ENCODE peak calls at places on chromosomes 16 and 17, in four cellular contexts. Y is H1, P is HepG2, G is K562. L is an unnamed sample.

GRCh38 chr16:20355114-20355782 is 2.7 kb upstream of the UMOD start:
- DNase-seq in Y (no peak), P (no peak), G (no peak), L (no peak)

GRCh38 chr17:74524751-74525725 is 6.2 kb downstream of the CD300LB start:
- DNase-seq in Y (no peak), P (no peak), G (no peak), L (no peak)

GRCh38 chr17:68455756-68456528 is 1.4 kb downstream of the WIPI1 start:
- DNase-seq in Y (no peak), P (peak; percentile 89), G (no peak), L (no peak)

GRCh38 chr17:39740357-39741111 is 2.8 kb downstream of the GRB7 start:
- DNase-seq in Y (peak; percentile 92), P (peak; percentile 90), G (peak; percentile 68), L (peak; percentile 43)

GRCh38 chr16:11497851-11498289 is 88.8 kb downstream of the LITAF start:
- DNase-seq in Y (no peak), P (peak; percentile 75), G (no peak), L (peak; percentile 92)

GRCh38 chr17:64706224-64707076 is 44.3 kb upstream of the SMURF2 start:
- DNase-seq in Y (no peak), P (peak; percentile 46), G (no peak), L (peak; percentile 66)

GRCh38 chr17:70139449-70139993 is 29.8 kb upstream of the KCNJ2 start:
- DNase-seq in Y (no peak), P (no peak), G (no peak), L (no peak)

GRCh38 chr17:31373150-31374082 is 18.1 kb upstream of the RAB11FIP4 start:
- DNase-seq in Y (no peak), P (peak; percentile 42), G (peak; percentile 49), L (peak; percentile 8)

GRCh38 chr16:76360384-76360783 is 83.2 kb downstream of the CNTNAP4 start:
- DNase-seq in Y (no peak), P (no peak), G (no peak), L (no peak)

GRCh38 chr17:45666046-45666600 is 118.0 kb upstream of the CRHR1 start:
- DNase-seq in Y (no peak), P (no peak), G (no peak), L (no peak)

GRCh38 chr17:37146578-37147119 is 197.9 kb downstream of the AATF start:
- DNase-seq in Y (no peak), P (no peak), G (no peak), L (no peak)

GRCh38 chr17:37148171-37148570 is 199.4 kb downstream of the AATF start:
- DNase-seq in Y (no peak), P (no peak), G (no peak), L (no peak)

GRCh38 chr17:37142294-37142944 is 193.7 kb downstream of the AATF start:
- DNase-seq in Y (no peak), P (no peak), G (no peak), L (no peak)

GRCh38 chr17:37147301-37147812 is 198.6 kb downstream of the AATF start:
- DNase-seq in Y (no peak), P (peak; percentile 93), G (no peak), L (no peak)
- TF ChIP-seq FOSL1 in Y (no peak), P (peak; percentile 30), G (no peak), L (no peak)

GRCh38 chr17:9844153-9844552 is 18.4 kb downstream of the GLP2R start:
- DNase-seq in Y (no peak), P (no peak), G (no peak), L (no peak)
- TF ChIP-seq FOSL1 in Y (no peak), P (no peak), G (no peak), L (no peak)

DNA sequence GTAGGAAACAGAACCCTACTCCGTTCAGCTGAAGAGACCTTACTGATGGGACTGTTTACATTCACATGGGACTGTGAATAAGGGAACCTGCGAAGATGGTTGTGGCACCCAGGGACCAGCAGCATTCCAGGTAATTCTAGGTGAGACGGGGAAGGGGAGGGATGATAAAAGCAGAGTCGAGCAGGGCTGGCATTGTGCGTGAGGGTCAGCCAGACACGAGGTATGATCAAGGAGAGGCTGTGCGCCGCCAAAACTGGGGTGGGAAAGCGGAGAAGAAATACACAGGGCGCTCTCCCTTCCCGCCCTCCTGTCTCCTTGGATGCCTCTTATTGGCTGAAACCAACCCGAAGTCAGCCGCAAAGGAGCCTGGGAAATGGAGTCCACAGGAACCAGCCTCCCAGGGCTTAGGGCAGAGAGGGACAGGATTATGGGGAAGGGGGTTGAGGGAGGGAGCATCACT is 38.4 kb upstream of the CSNK2A2 start:
- DNase-seq in Y (peak; percentile 73), P (peak; percentile 58), G (peak; percentile 76), L (peak; percentile 57)
- TF ChIP-seq FOSL1 in Y (no peak), P (no peak), G (no peak), L (no peak)

GRCh38 chr16:144797-145252 is 6.4 kb upstream of the NPRL3 start:
- DNase-seq in Y (no peak), P (no peak), G (peak; percentile 48), L (no peak)
- TF ChIP-seq FOSL1 in Y (no peak), P (no peak), G (peak; percentile 37), L (no peak)

L was measured in HCT116.